ENCODE peak calls at places on chromosome 7, in five cellular contexts. L is heart left ventricle, P is MM.1S, N is right lobe of liver, K is PC-3. U is an unnamed sample.
A peak's percentile ranks its signal among the peaks of the same experiment; 100 is the strongest.

GRCh38 chr7:5773661-5774086 is 7.8 kb downstream of the RNF216 start:
- DNase-seq in L (no peak), P (no peak), N (no peak), K (peak; percentile 83), U (peak; percentile 77)

GRCh38 chr7:14507617-14508016 is 394.9 kb downstream of the DGKB start:
- DNase-seq in L (peak; percentile 21), P (no peak), N (no peak), K (peak; percentile 94), U (no peak)

GRCh38 chr7:92685146-92686042 is 95.2 kb upstream of the FAM133B start:
- DNase-seq in L (no peak), P (no peak), N (no peak), K (no peak), U (no peak)

GRCh38 chr7:2371329-2371728 is 16.7 kb downstream of the EIF3B start:
- DNase-seq in L (no peak), P (no peak), N (no peak), K (no peak), U (no peak)

GRCh38 chr7:100726998-100727761 is 6.2 kb upstream of the ZAN start:
- DNase-seq in L (no peak), P (no peak), N (no peak), K (peak; percentile 41), U (peak; percentile 95)

GRCh38 chr7:95686109-95686508 is 86.2 kb upstream of the DYNC1I1 start:
- DNase-seq in L (peak; percentile 35), P (peak; percentile 67), N (peak; percentile 21), K (peak; percentile 61), U (peak; percentile 84)

GRCh38 chr7:43584200-43584586 is 1.3 kb downstream of the STK17A start:
- DNase-seq in L (peak; percentile 24), P (peak; percentile 43), N (peak; percentile 34), K (peak; percentile 61), U (peak; percentile 92)

GRCh38 chr7:108063520-108063933 is 60.6 kb upstream of the LAMB1 start:
- DNase-seq in L (no peak), P (no peak), N (no peak), K (peak; percentile 25), U (no peak)

GRCh38 chr7:146232604-146233003 is 116.0 kb downstream of the CNTNAP2 start:
- DNase-seq in L (no peak), P (no peak), N (no peak), K (no peak), U (no peak)

GRCh38 chr7:149569726-149570422 is 72.3 kb upstream of the ZNF746 start:
- DNase-seq in L (no peak), P (no peak), N (no peak), K (no peak), U (no peak)

GRCh38 chr7:74290999-74291441 is 1.8 kb downstream of the CLIP2 start:
- DNase-seq in L (no peak), P (no peak), N (no peak), K (no peak), U (no peak)

GRCh38 chr7:50849991-50850390 is 67.3 kb upstream of the GRB10 start:
- DNase-seq in L (no peak), P (no peak), N (no peak), K (no peak), U (no peak)

GRCh38 chr7:10767771-10768170 is 205.9 kb upstream of the PHF14 start:
- DNase-seq in L (no peak), P (no peak), N (no peak), K (peak; percentile 13), U (no peak)

GRCh38 chr7:2956526-2957368 is 86.9 kb downstream of the CARD11 start:
- DNase-seq in L (no peak), P (no peak), N (no peak), K (peak; percentile 70), U (peak; percentile 5)

GRCh38 chr7:121485457-121486243 is 89.5 kb upstream of the FAM3C start:
- DNase-seq in L (peak; percentile 18), P (no peak), N (no peak), K (no peak), U (peak; percentile 25)

GRCh38 chr7:37481722-37482288 is 33.1 kb upstream of the ELMO1 start:
- DNase-seq in L (no peak), P (no peak), N (no peak), K (no peak), U (no peak)

GRCh38 chr7:23628370-23628769 is 31.2 kb downstream of the CCDC126 start:
- DNase-seq in L (no peak), P (no peak), N (no peak), K (no peak), U (no peak)
- H3K9me3 ChIP-seq in L (no peaks in the 10 kb centered on the region), P (no peaks in the 10 kb centered on the region), N (no peaks in the 10 kb centered on the region), K (no peaks in the 10 kb centered on the region), U (no peaks in the 10 kb centered on the region)

GRCh38 chr7:16846611-16847165 is 35.1 kb downstream of the AGR3 start:
- DNase-seq in L (no peak), P (no peak), N (no peak), K (peak; percentile 50), U (no peak)
- H3K4me1 ChIP-seq in L (peaks cover 2% of the 10 kb centered on the region), P (no peaks in the 10 kb centered on the region), N (no peaks in the 10 kb centered on the region), K (peaks cover 33% of the 10 kb centered on the region), U (no peaks in the 10 kb centered on the region)

DNA sequence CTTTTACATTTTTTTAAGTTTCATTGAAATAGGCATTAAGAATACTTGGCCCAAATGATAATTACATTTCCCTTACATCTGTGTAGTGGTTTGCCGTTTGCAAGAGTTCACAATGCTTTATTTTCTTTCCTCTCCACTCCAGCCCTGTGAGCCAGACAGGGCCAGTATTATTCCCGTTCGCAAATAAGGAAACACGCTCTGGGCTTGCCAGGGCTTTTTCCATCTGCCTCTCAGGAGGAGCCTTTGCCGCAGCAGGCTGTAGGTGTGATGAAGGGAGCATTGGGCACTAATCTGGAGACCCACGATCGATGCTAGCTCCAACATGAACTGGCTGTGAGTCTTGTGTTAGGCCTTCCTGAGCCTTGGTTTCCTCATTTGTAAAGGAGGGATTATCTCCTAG is 154.4 kb downstream of the GALNT17 start:
- DNase-seq in L (no peak), P (no peak), N (no peak), K (no peak), U (no peak)
- H3K9me3 ChIP-seq in L (no peaks in the 10 kb centered on the region), P (no peaks in the 10 kb centered on the region), N (no peaks in the 10 kb centered on the region), K (no peaks in the 10 kb centered on the region), U (no peaks in the 10 kb centered on the region)

GRCh38 chr7:35801392-35802101 is 690 bp downstream of the SEPTIN7 start:
- DNase-seq in L (peak; percentile 74), P (peak; percentile 58), N (peak; percentile 79), K (peak; percentile 43), U (peak; percentile 89)
- H3K4me1 ChIP-seq in L (peaks cover 58% of the 10 kb centered on the region), P (peaks cover 30% of the 10 kb centered on the region), N (peaks cover 7% of the 10 kb centered on the region), K (peaks cover 20% of the 10 kb centered on the region), U (peaks cover 24% of the 10 kb centered on the region)

GRCh38 chr7:157866525-157866924 is 529.7 kb downstream of the DNAJB6 start:
- DNase-seq in L (no peak), P (no peak), N (no peak), K (no peak), U (no peak)
- H3K9me3 ChIP-seq in L (no peaks in the 10 kb centered on the region), P (no peaks in the 10 kb centered on the region), N (no peaks in the 10 kb centered on the region), K (no peaks in the 10 kb centered on the region), U (peaks cover 10% of the 10 kb centered on the region)